ENCODE peak calls at places on chromosome 21, in ten cellular contexts. One of them, this sample, is unnamed.

GRCh38 chr21:42195378-42196031 is 23.4 kb upstream of the ABCG1 start:
- DNase-seq in Peyer's patch: no peak
- DNase-seq in hepatocyte: no peak
- DNase-seq in progenitor cell of endocrine pancreas: no peak
- DNase-seq in dorsolateral prefrontal cortex: no peak
- DNase-seq in psoas muscle: peak
- DNase-seq in upper lobe of right lung: peak
- DNase-seq in AG09319: no peak
- DNase-seq in GM20000: no peak
- DNase-seq in endothelial cell of umbilical vein: no peak
- DNase-seq in this sample: no peak

GRCh38 chr21:37484535-37485474 is 118.2 kb downstream of the DYRK1A start:
- DNase-seq in endothelial cell of umbilical vein: no peak
- DNase-seq in Peyer's patch: no peak
- DNase-seq in dorsolateral prefrontal cortex: no peak
- DNase-seq in psoas muscle: no peak
- DNase-seq in GM20000: no peak
- DNase-seq in progenitor cell of endocrine pancreas: no peak
- DNase-seq in hepatocyte: no peak
- DNase-seq in AG09319: no peak
- DNase-seq in upper lobe of right lung: no peak
- DNase-seq in this sample: no peak

GRCh38 chr21:23960769-23961168 is 1646.5 kb downstream of the MRPL39 start:
- DNase-seq in endothelial cell of umbilical vein: no peak
- DNase-seq in progenitor cell of endocrine pancreas: no peak
- DNase-seq in AG09319: no peak
- DNase-seq in dorsolateral prefrontal cortex: no peak
- DNase-seq in upper lobe of right lung: no peak
- DNase-seq in psoas muscle: no peak
- DNase-seq in hepatocyte: no peak
- DNase-seq in Peyer's patch: no peak
- DNase-seq in GM20000: no peak
- DNase-seq in this sample: no peak

GRCh38 chr21:46126321-46127238 is 28.7 kb downstream of the COL6A2 start:
- DNase-seq in AG09319: no peak
- DNase-seq in upper lobe of right lung: peak
- DNase-seq in GM20000: no peak
- DNase-seq in Peyer's patch: no peak
- DNase-seq in hepatocyte: no peak
- DNase-seq in progenitor cell of endocrine pancreas: no peak
- DNase-seq in psoas muscle: peak
- DNase-seq in endothelial cell of umbilical vein: no peak
- DNase-seq in dorsolateral prefrontal cortex: peak
- DNase-seq in this sample: no peak

GRCh38 chr21:30349572-30349971 is 1.2 kb upstream of the KRTAP23-1 start:
- DNase-seq in upper lobe of right lung: no peak
- DNase-seq in endothelial cell of umbilical vein: no peak
- DNase-seq in progenitor cell of endocrine pancreas: no peak
- DNase-seq in dorsolateral prefrontal cortex: no peak
- DNase-seq in hepatocyte: no peak
- DNase-seq in psoas muscle: no peak
- DNase-seq in GM20000: no peak
- DNase-seq in AG09319: no peak
- DNase-seq in Peyer's patch: no peak
- DNase-seq in this sample: no peak

GRCh38 chr21:26840206-26840605 is 5.0 kb downstream of the ADAMTS1 start:
- DNase-seq in hepatocyte: no peak
- DNase-seq in progenitor cell of endocrine pancreas: no peak
- DNase-seq in dorsolateral prefrontal cortex: no peak
- DNase-seq in psoas muscle: no peak
- DNase-seq in Peyer's patch: no peak
- DNase-seq in endothelial cell of umbilical vein: no peak
- DNase-seq in upper lobe of right lung: no peak
- DNase-seq in GM20000: no peak
- DNase-seq in AG09319: no peak
- DNase-seq in this sample: no peak

GRCh38 chr21:46138383-46138970 is 16.9 kb downstream of the FTCD start:
- DNase-seq in progenitor cell of endocrine pancreas: no peak
- DNase-seq in GM20000: no peak
- DNase-seq in upper lobe of right lung: no peak
- DNase-seq in endothelial cell of umbilical vein: no peak
- DNase-seq in Peyer's patch: no peak
- DNase-seq in dorsolateral prefrontal cortex: no peak
- DNase-seq in psoas muscle: no peak
- DNase-seq in AG09319: no peak
- DNase-seq in hepatocyte: no peak
- DNase-seq in this sample: no peak

GRCh38 chr21:25584833-25585232 is 22.4 kb downstream of the MRPL39 start:
- DNase-seq in hepatocyte: no peak
- DNase-seq in progenitor cell of endocrine pancreas: no peak
- DNase-seq in psoas muscle: no peak
- DNase-seq in upper lobe of right lung: no peak
- DNase-seq in GM20000: no peak
- DNase-seq in Peyer's patch: no peak
- DNase-seq in AG09319: no peak
- DNase-seq in dorsolateral prefrontal cortex: no peak
- DNase-seq in endothelial cell of umbilical vein: no peak
- DNase-seq in this sample: no peak

GRCh38 chr21:33959680-33960079 is 44.1 kb upstream of the ATP5PO start:
- DNase-seq in dorsolateral prefrontal cortex: no peak
- DNase-seq in upper lobe of right lung: no peak
- DNase-seq in GM20000: no peak
- DNase-seq in Peyer's patch: no peak
- DNase-seq in AG09319: no peak
- DNase-seq in progenitor cell of endocrine pancreas: no peak
- DNase-seq in hepatocyte: no peak
- DNase-seq in psoas muscle: no peak
- DNase-seq in endothelial cell of umbilical vein: no peak
- DNase-seq in this sample: no peak

GRCh38 chr21:42527127-42527488 is 13.5 kb downstream of the SLC37A1 start:
- DNase-seq in AG09319: no peak
- DNase-seq in GM20000: no peak
- DNase-seq in psoas muscle: no peak
- DNase-seq in hepatocyte: no peak
- DNase-seq in progenitor cell of endocrine pancreas: no peak
- DNase-seq in endothelial cell of umbilical vein: no peak
- DNase-seq in Peyer's patch: no peak
- DNase-seq in upper lobe of right lung: no peak
- DNase-seq in dorsolateral prefrontal cortex: no peak
- DNase-seq in this sample: no peak

GRCh38 chr21:39185157-39185556 is 1.9 kb upstream of the PSMG1 start:
- DNase-seq in dorsolateral prefrontal cortex: no peak
- DNase-seq in upper lobe of right lung: no peak
- DNase-seq in AG09319: no peak
- DNase-seq in GM20000: no peak
- DNase-seq in endothelial cell of umbilical vein: no peak
- DNase-seq in hepatocyte: no peak
- DNase-seq in Peyer's patch: no peak
- DNase-seq in progenitor cell of endocrine pancreas: no peak
- DNase-seq in psoas muscle: no peak
- DNase-seq in this sample: no peak

DNA sequence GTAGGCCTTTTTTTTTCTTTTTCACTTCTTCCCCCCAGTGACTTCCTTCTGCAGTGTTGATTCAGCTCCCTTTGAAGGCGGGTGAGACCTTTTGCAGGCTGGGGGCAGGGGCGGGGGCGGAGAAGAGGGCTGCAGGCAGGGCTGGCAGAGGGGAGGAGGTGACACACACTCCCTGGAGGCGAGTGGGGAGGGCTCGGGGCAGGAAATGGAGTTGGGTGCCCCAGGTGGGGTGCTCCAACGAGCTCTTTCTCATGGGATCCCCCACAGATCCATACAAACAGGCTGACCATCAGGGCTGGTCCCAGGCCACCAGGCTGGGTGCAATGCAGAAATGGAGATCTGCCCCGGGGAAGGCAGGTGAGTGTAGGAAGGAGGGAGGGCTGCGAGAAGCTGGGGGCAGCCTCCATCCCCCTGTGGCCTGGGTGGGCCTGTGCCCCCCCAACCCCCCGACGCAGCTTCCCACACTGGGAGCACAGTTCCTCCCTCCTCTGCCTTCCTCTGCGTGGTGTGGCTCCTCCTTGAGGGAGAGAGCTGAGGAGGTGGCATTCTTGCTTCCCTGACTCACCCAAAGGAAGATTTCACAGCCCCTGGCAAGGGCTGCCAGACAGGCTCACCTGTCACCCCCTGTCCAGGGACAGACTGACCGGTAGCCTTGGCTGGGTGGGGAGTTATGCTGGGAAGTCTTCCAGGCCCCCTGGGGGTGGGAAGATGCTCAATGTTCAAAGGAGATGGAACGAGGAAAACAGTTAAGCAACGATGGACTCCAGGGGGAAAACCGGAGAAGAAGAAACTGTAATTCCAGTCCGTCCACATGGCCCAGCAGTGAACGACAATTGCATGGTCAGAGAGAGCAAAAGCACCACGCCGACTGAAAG is 7.1 kb upstream of the ITGB2 start:
- DNase-seq in GM20000: peak
- DNase-seq in AG09319: no peak
- DNase-seq in dorsolateral prefrontal cortex: no peak
- DNase-seq in hepatocyte: peak
- DNase-seq in progenitor cell of endocrine pancreas: no peak
- DNase-seq in psoas muscle: peak
- DNase-seq in upper lobe of right lung: peak
- DNase-seq in endothelial cell of umbilical vein: no peak
- DNase-seq in Peyer's patch: peak
- DNase-seq in this sample: peak
- TF ChIP-seq CTCF in GM20000: no peak
- TF ChIP-seq CTCF in AG09319: peak
- TF ChIP-seq CTCF in dorsolateral prefrontal cortex: no peak
- TF ChIP-seq CTCF in hepatocyte: no peak
- TF ChIP-seq CTCF in progenitor cell of endocrine pancreas: no peak
- TF ChIP-seq CTCF in psoas muscle: no peak
- TF ChIP-seq CTCF in upper lobe of right lung: no peak
- TF ChIP-seq CTCF in endothelial cell of umbilical vein: no peak
- TF ChIP-seq CTCF in Peyer's patch: no peak
- TF ChIP-seq CTCF in this sample: no peak

GRCh38 chr21:15520811-15521643 is 208.8 kb upstream of the USP25 start:
- DNase-seq in upper lobe of right lung: no peak
- DNase-seq in dorsolateral prefrontal cortex: no peak
- DNase-seq in progenitor cell of endocrine pancreas: no peak
- DNase-seq in GM20000: no peak
- DNase-seq in hepatocyte: peak
- DNase-seq in psoas muscle: no peak
- DNase-seq in endothelial cell of umbilical vein: no peak
- DNase-seq in AG09319: no peak
- DNase-seq in Peyer's patch: no peak
- DNase-seq in this sample: no peak
- TF ChIP-seq CTCF in upper lobe of right lung: peak
- TF ChIP-seq CTCF in dorsolateral prefrontal cortex: no peak
- TF ChIP-seq CTCF in progenitor cell of endocrine pancreas: peak
- TF ChIP-seq CTCF in GM20000: no peak
- TF ChIP-seq CTCF in hepatocyte: peak
- TF ChIP-seq CTCF in psoas muscle: peak
- TF ChIP-seq CTCF in endothelial cell of umbilical vein: peak
- TF ChIP-seq CTCF in AG09319: peak
- TF ChIP-seq CTCF in Peyer's patch: no peak
- TF ChIP-seq CTCF in this sample: no peak

GRCh38 chr21:31509108-31510017 is 150.1 kb upstream of the SOD1 start:
- DNase-seq in upper lobe of right lung: no peak
- DNase-seq in dorsolateral prefrontal cortex: peak
- DNase-seq in GM20000: peak
- DNase-seq in AG09319: no peak
- DNase-seq in endothelial cell of umbilical vein: no peak
- DNase-seq in psoas muscle: no peak
- DNase-seq in progenitor cell of endocrine pancreas: no peak
- DNase-seq in Peyer's patch: peak
- DNase-seq in hepatocyte: peak
- DNase-seq in this sample: peak
- TF ChIP-seq CTCF in upper lobe of right lung: no peak
- TF ChIP-seq CTCF in dorsolateral prefrontal cortex: no peak
- TF ChIP-seq CTCF in GM20000: no peak
- TF ChIP-seq CTCF in AG09319: no peak
- TF ChIP-seq CTCF in endothelial cell of umbilical vein: no peak
- TF ChIP-seq CTCF in psoas muscle: no peak
- TF ChIP-seq CTCF in progenitor cell of endocrine pancreas: peak
- TF ChIP-seq CTCF in Peyer's patch: peak
- TF ChIP-seq CTCF in hepatocyte: peak
- TF ChIP-seq CTCF in this sample: peak

GRCh38 chr21:35050348-35051286 is 1.5 kb upstream of the RUNX1 start:
- DNase-seq in hepatocyte: no peak
- DNase-seq in endothelial cell of umbilical vein: no peak
- DNase-seq in psoas muscle: no peak
- DNase-seq in progenitor cell of endocrine pancreas: no peak
- DNase-seq in dorsolateral prefrontal cortex: no peak
- DNase-seq in Peyer's patch: no peak
- DNase-seq in AG09319: no peak
- DNase-seq in upper lobe of right lung: no peak
- DNase-seq in GM20000: peak
- DNase-seq in this sample: peak

GRCh38 chr21:35057428-35057827 is 8.3 kb upstream of the RUNX1 start:
- DNase-seq in AG09319: no peak
- DNase-seq in Peyer's patch: no peak
- DNase-seq in hepatocyte: no peak
- DNase-seq in progenitor cell of endocrine pancreas: no peak
- DNase-seq in psoas muscle: no peak
- DNase-seq in GM20000: no peak
- DNase-seq in endothelial cell of umbilical vein: no peak
- DNase-seq in upper lobe of right lung: no peak
- DNase-seq in dorsolateral prefrontal cortex: no peak
- DNase-seq in this sample: no peak

GRCh38 chr21:35051287-35051818 is 2.3 kb upstream of the RUNX1 start:
- DNase-seq in endothelial cell of umbilical vein: peak
- DNase-seq in GM20000: peak
- DNase-seq in dorsolateral prefrontal cortex: peak
- DNase-seq in Peyer's patch: peak
- DNase-seq in progenitor cell of endocrine pancreas: peak
- DNase-seq in AG09319: peak
- DNase-seq in hepatocyte: peak
- DNase-seq in psoas muscle: peak
- DNase-seq in upper lobe of right lung: peak
- DNase-seq in this sample: peak

GRCh38 chr21:35052786-35053185 is 3.7 kb upstream of the RUNX1 start:
- DNase-seq in AG09319: no peak
- DNase-seq in hepatocyte: no peak
- DNase-seq in psoas muscle: no peak
- DNase-seq in GM20000: no peak
- DNase-seq in dorsolateral prefrontal cortex: no peak
- DNase-seq in upper lobe of right lung: no peak
- DNase-seq in progenitor cell of endocrine pancreas: no peak
- DNase-seq in Peyer's patch: no peak
- DNase-seq in endothelial cell of umbilical vein: no peak
- DNase-seq in this sample: no peak

DNA sequence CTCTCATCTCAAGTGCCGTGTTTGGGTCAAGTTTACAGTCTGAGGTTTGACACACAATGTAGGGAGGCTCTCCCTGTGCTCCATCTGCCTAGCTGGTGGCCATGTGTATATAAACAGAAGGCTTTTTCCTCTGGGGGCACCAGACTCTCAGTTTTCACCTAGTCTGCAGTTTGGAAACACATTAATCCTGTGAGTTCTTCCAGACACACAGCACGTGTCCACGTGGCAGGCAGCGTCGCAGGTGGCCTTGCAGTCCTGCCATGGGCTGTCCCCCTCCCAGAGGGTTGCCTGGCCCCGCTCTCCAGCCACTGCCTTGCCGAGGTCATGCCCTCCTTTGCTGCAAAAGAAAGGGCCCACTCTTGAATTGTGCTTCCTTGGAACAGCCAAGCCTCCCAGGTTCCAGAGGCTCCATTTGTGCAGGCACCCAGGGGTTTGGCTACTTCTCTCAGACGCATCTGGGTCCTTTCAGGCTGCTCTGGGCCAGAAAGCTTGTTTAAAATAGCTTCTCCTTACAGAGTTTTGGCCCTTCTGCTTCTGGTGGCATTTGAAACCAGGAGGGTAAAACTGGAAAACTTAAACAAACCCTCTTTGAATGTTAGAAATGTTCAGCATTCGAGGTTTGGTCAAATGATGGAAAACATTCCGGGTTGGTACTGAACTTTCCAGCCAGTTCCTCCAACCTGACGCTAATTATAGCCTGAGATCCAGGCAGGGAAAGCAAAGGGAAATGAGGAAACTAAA is 4.4 kb upstream of the RUNX1 start:
- DNase-seq in endothelial cell of umbilical vein: no peak
- DNase-seq in Peyer's patch: no peak
- DNase-seq in psoas muscle: no peak
- DNase-seq in progenitor cell of endocrine pancreas: no peak
- DNase-seq in upper lobe of right lung: no peak
- DNase-seq in dorsolateral prefrontal cortex: no peak
- DNase-seq in AG09319: no peak
- DNase-seq in GM20000: no peak
- DNase-seq in hepatocyte: peak
- DNase-seq in this sample: no peak
- TF ChIP-seq CTCF in endothelial cell of umbilical vein: no peak
- TF ChIP-seq CTCF in Peyer's patch: no peak
- TF ChIP-seq CTCF in psoas muscle: no peak
- TF ChIP-seq CTCF in progenitor cell of endocrine pancreas: peak
- TF ChIP-seq CTCF in upper lobe of right lung: no peak
- TF ChIP-seq CTCF in dorsolateral prefrontal cortex: no peak
- TF ChIP-seq CTCF in AG09319: peak
- TF ChIP-seq CTCF in GM20000: no peak
- TF ChIP-seq CTCF in hepatocyte: peak
- TF ChIP-seq CTCF in this sample: no peak